ENCODE peak calls at places on chromosomes 11 and 22, in nine cellular contexts. D is CD14-positive monocyte; G is nephron progenitor cell; U is heart right ventricle; Y is NCI-H748 treated with DMSO at 0.1 percent for 48 hours; V is fibroblast of pulmonary artery; M is naive thymus-derived CD8-positive, alpha-beta T cell; T is activated CD4-positive, alpha-beta T cell treated with anti-CD3 and anti-CD28 coated beads for 48 hours; H is spleen. F is an unnamed sample.

GRCh38 chr11:119800171-119800570 is 71.2 kb upstream of the NECTIN1 start:
- DNase-seq in D (no peak), V (no peak), G (no peak), Y (no peak), T (no peak), U (no peak), H (no peak), M (no peak), F (no peak)

GRCh38 chr11:46686886-46687810 is 13.3 kb downstream of the ARHGAP1 start:
- DNase-seq in D (no peak), T (no peak), Y (no peak), U (no peak), H (no peak), M (no peak), V (peak; percentile 86), G (no peak), F (peak; percentile 29)

GRCh38 chr22:36197601-36198146 is 3.9 kb downstream of the APOL4 start:
- DNase-seq in D (no peak), H (no peak), M (no peak), Y (peak; percentile 5), T (peak; percentile 17), G (no peak), V (no peak), U (peak; percentile 50), F (no peak)

GRCh38 chr11:44236261-44236660 is 73.7 kb downstream of the ALX4 start:
- DNase-seq in Y (no peak), T (no peak), D (no peak), H (no peak), V (no peak), M (no peak), G (no peak), U (no peak), F (no peak)

GRCh38 chr11:125778728-125779127 is at the start of gene PATE2:
- DNase-seq in V (no peak), U (no peak), G (no peak), T (no peak), Y (no peak), H (no peak), M (no peak), D (no peak), F (no peak)

GRCh38 chr11:59273008-59273841 is 60.5 kb upstream of the MPEG1 start:
- DNase-seq in Y (no peak), H (no peak), T (no peak), G (no peak), D (peak; percentile 81), V (no peak), U (no peak), M (no peak), F (no peak)

GRCh38 chr11:63901660-63902059 is 15.3 kb downstream of the RCOR2 start:
- DNase-seq in H (no peak), M (no peak), U (no peak), V (peak; percentile 51), T (no peak), D (no peak), G (no peak), Y (no peak), F (no peak)

GRCh38 chr11:64234840-64235379 is 526 bp downstream of the VEGFB start:
- DNase-seq in U (no peak), H (peak; percentile 93), T (peak; percentile 59), Y (no peak), G (peak; percentile 59), M (peak; percentile 61), V (no peak), D (no peak), F (no peak)

GRCh38 chr11:65793625-65794400 is 7.0 kb downstream of the OVOL1 start:
- DNase-seq in Y (no peak), M (no peak), H (no peak), T (no peak), D (no peak), G (no peak), U (no peak), V (no peak), F (no peak)

GRCh38 chr11:125935056-125935455 is 10.8 kb upstream of the VSIG10L2 start:
- DNase-seq in V (no peak), U (no peak), G (no peak), Y (no peak), T (no peak), D (no peak), M (no peak), H (no peak), F (no peak)

GRCh38 chr11:82996966-82997606 is 74.6 kb downstream of the RAB30 start:
- DNase-seq in T (peak; percentile 61), Y (peak; percentile 75), U (no peak), H (no peak), G (no peak), M (no peak), V (no peak), D (no peak), F (no peak)

GRCh38 chr11:38256436-38256835 is 1658.4 kb upstream of the RAG2 start:
- DNase-seq in V (no peak), U (no peak), T (no peak), D (no peak), Y (no peak), M (no peak), G (no peak), H (no peak), F (no peak)

GRCh38 chr22:27809226-27809625 is 7.7 kb upstream of the MN1 start:
- DNase-seq in U (no peak), M (no peak), Y (no peak), V (no peak), T (no peak), G (no peak), D (no peak), H (no peak), F (no peak)

GRCh38 chr11:76310832-76311231 is 70.1 kb downstream of the THAP12 start:
- DNase-seq in V (no peak), M (no peak), U (no peak), H (no peak), G (no peak), Y (no peak), D (no peak), T (no peak), F (no peak)

GRCh38 chr11:111762981-111763643 is 3.1 kb downstream of the PPP2R1B start:
- DNase-seq in D (no peak), M (no peak), T (no peak), Y (no peak), H (no peak), V (peak; percentile 36), G (no peak), U (no peak), F (no peak)

GRCh38 chr22:24727218-24727851 is 47.2 kb downstream of the PIWIL3 start:
- DNase-seq in D (no peak), G (no peak), U (peak; percentile 66), H (no peak), T (no peak), Y (peak; percentile 83), M (no peak), V (peak; percentile 92), F (peak; percentile 20)

GRCh38 chr22:35480627-35481565 is 59.7 kb upstream of the RASD2 start:
- DNase-seq in H (peak; percentile 32), U (no peak), T (no peak), G (no peak), Y (no peak), M (no peak), D (no peak), V (no peak), F (no peak)

GRCh38 chr11:9001736-9002135 is 2.1 kb downstream of the NRIP3 start:
- DNase-seq in D (peak; percentile 90), M (no peak), T (peak; percentile 70), V (peak; percentile 75), Y (no peak), G (no peak), H (no peak), U (no peak), F (peak; percentile 64)

GRCh38 chr22:36369004-36369921 is 18.5 kb downstream of the MYH9 start:
- DNase-seq in Y (no peak), G (no peak), T (peak; percentile 48), H (no peak), M (no peak), V (no peak), D (no peak), U (no peak), F (peak; percentile 32)

GRCh38 chr11:126340960-126341709 is 14.4 kb upstream of the ST3GAL4 start:
- DNase-seq in V (no peak), U (no peak), H (peak; percentile 24), T (no peak), Y (no peak), D (peak; percentile 1), G (no peak), M (no peak), F (no peak)

GRCh38 chr11:111694851-111695250 is 71.3 kb downstream of the PPP2R1B start:
- DNase-seq in V (peak; percentile 87), Y (no peak), H (no peak), D (no peak), G (peak; percentile 12), U (no peak), M (no peak), T (no peak), F (peak; percentile 85)

GRCh38 chr11:1458340-1459218 is 28.0 kb downstream of the MOB2 start:
- DNase-seq in V (peak; percentile 22), D (no peak), Y (no peak), H (no peak), G (peak; percentile 62), M (no peak), T (no peak), U (peak; percentile 49), F (peak; percentile 42)

GRCh38 chr11:67600324-67601029 is 6.3 kb upstream of the NDUFV1 start:
- DNase-seq in V (no peak), T (no peak), U (no peak), M (no peak), H (peak; percentile 77), D (no peak), Y (no peak), G (no peak), F (no peak)

GRCh38 chr22:47765757-47766156 is 1003.3 kb downstream of the TBC1D22A start:
- DNase-seq in H (no peak), G (no peak), T (no peak), V (no peak), M (no peak), D (no peak), U (no peak), Y (no peak), F (no peak)